ENCODE peak calls at places on chromosomes 3 and 15, in ten cellular contexts. M is stimulated activated effector memory CD8-positive, alpha-beta T cell treated with anti-CD3 and anti-CD28 coated beads, Interleukin-12 subunit alpha, Interleukin-12 subunit beta, amount 100 ng/mL, for 72 hours; P is HuH-7.5; E is iris pigment epithelial cell; S is HEK293T; N is AG08396; J is ACHN; Z is NCI-H2107; L is DMS153; R is Calu3. C is an unnamed sample.

GRCh38 chr3:187315872-187316271 is 24.3 kb upstream of the MASP1 start:
- DNase-seq in M (no peak), P (no peak), E (no peak), S (no peak), N (no peak), J (no peak), Z (no peak), L (no peak), R (no peak), C (no peak)

GRCh38 chr15:66096711-66097058 is 156.9 kb downstream of the MEGF11 start:
- DNase-seq in M (no peak), P (no peak), E (no peak), S (no peak), N (no peak), J (no peak), Z (no peak), L (no peak), R (no peak), C (no peak)

GRCh38 chr3:94249491-94250079 is 186.7 kb downstream of the NSUN3 start:
- DNase-seq in M (peak; percentile 30), P (peak; percentile 27), E (peak; percentile 60), S (peak; percentile 71), N (peak; percentile 70), J (peak; percentile 62), Z (no peak), L (no peak), R (peak; percentile 78), C (peak; percentile 4)

GRCh38 chr3:189149203-189149602 is 22.6 kb upstream of the TPRG1 start:
- DNase-seq in M (no peak), P (no peak), E (no peak), S (no peak), N (no peak), J (no peak), Z (no peak), L (no peak), R (no peak), C (no peak)

GRCh38 chr3:6791161-6791560 is 69.8 kb upstream of the GRM7 start:
- DNase-seq in M (no peak), P (no peak), E (no peak), S (no peak), N (no peak), J (peak; percentile 2), Z (no peak), L (no peak), R (no peak), C (no peak)

GRCh38 chr15:57152133-57152532 is 224.2 kb upstream of the CGNL1 start:
- DNase-seq in M (no peak), P (no peak), E (no peak), S (no peak), N (no peak), J (no peak), Z (no peak), L (no peak), R (no peak), C (no peak)

GRCh38 chr3:61894988-61895935 is 333.9 kb downstream of the PTPRG start:
- DNase-seq in M (no peak), P (peak; percentile 23), E (peak; percentile 98), S (peak; percentile 58), N (peak; percentile 49), J (peak; percentile 94), Z (no peak), L (peak; percentile 34), R (peak; percentile 61), C (peak; percentile 85)

GRCh38 chr15:50182233-50183013 is 427 bp downstream of the SLC27A2 start:
- DNase-seq in M (peak; percentile 45), P (no peak), E (peak; percentile 33), S (peak; percentile 41), N (peak; percentile 63), J (peak; percentile 28), Z (no peak), L (peak; percentile 40), R (peak; percentile 32), C (peak; percentile 7)

GRCh38 chr15:89556413-89557262 is 18.6 kb upstream of the TICRR start:
- DNase-seq in M (peak; percentile 28), P (peak; percentile 56), E (peak; percentile 75), S (peak; percentile 73), N (peak; percentile 59), J (peak; percentile 69), Z (no peak), L (peak; percentile 1), R (peak; percentile 74), C (peak; percentile 61)

GRCh38 chr3:141383555-141384129 is 15.3 kb downstream of the ZBTB38 start:
- DNase-seq in M (no peak), P (no peak), E (no peak), S (no peak), N (no peak), J (no peak), Z (no peak), L (no peak), R (no peak), C (no peak)

GRCh38 chr15:40523611-40524010 is 41.2 kb downstream of the CCDC32 start:
- DNase-seq in M (no peak), P (no peak), E (no peak), S (no peak), N (no peak), J (no peak), Z (no peak), L (no peak), R (no peak), C (no peak)

GRCh38 chr15:65287515-65287845 is 797 bp upstream of the PARP16 start:
- DNase-seq in M (no peak), P (no peak), E (no peak), S (no peak), N (no peak), J (no peak), Z (no peak), L (no peak), R (no peak), C (no peak)

GRCh38 chr3:157093096-157093495 is 66.9 kb downstream of the CCNL1 start:
- DNase-seq in M (no peak), P (no peak), E (no peak), S (no peak), N (no peak), J (no peak), Z (no peak), L (no peak), R (no peak), C (no peak)

GRCh38 chr15:28178290-28178689 is 79.2 kb upstream of the OCA2 start:
- DNase-seq in M (no peak), P (no peak), E (peak; percentile 41), S (no peak), N (no peak), J (no peak), Z (no peak), L (no peak), R (no peak), C (no peak)

C was measured in foreskin fibroblast.